ENCODE peak calls at places on chromosomes 11 and 22, in six cellular contexts. F, V, T, H, W and Z are unnamed samples.

GRCh38 chr11:66326261-66327111 is 9.6 kb upstream of the CD248 start:
- DNase-seq in F (no peak), V (no peak), T (no peak), H (no peak), W (no peak), Z (no peak)

GRCh38 chr22:25347752-25348102 is 128.3 kb downstream of the CRYBB2 start:
- DNase-seq in F (no peak), V (no peak), T (no peak), H (no peak), W (no peak), Z (no peak)

GRCh38 chr11:114307524-114308203 is 11.5 kb downstream of the NNMT start:
- DNase-seq in F (peak; percentile 15), V (peak; percentile 75), T (peak; percentile 51), H (peak; percentile 57), W (no peak), Z (peak; percentile 89)

GRCh38 chr11:37108436-37109204 is 510.6 kb upstream of the RAG2 start:
- DNase-seq in F (no peak), V (peak; percentile 23), T (no peak), H (no peak), W (no peak), Z (no peak)

GRCh38 chr22:39518996-39519680 is 1.2 kb upstream of the ATF4 start:
- DNase-seq in F (peak; percentile 29), V (no peak), T (peak; percentile 70), H (no peak), W (peak; percentile 51), Z (no peak)

GRCh38 chr11:47234669-47235075 is 13.9 kb downstream of the ACP2 start:
- DNase-seq in F (peak; percentile 81), V (no peak), T (peak; percentile 94), H (no peak), W (peak; percentile 65), Z (no peak)

GRCh38 chr11:36002196-36002595 is 58.3 kb downstream of the LDLRAD3 start:
- DNase-seq in F (no peak), V (no peak), T (no peak), H (peak; percentile 29), W (no peak), Z (no peak)

GRCh38 chr11:2578006-2578933 is 121.5 kb downstream of the KCNQ1OT1 start:
- DNase-seq in F (no peak), V (no peak), T (peak; percentile 34), H (peak; percentile 1), W (peak; percentile 8), Z (no peak)

GRCh38 chr11:61603667-61604066 is 22.8 kb upstream of the SYT7 start:
- DNase-seq in F (no peak), V (no peak), T (no peak), H (no peak), W (no peak), Z (no peak)

GRCh38 chr11:12120031-12121008 is 9.9 kb downstream of the MICAL2 start:
- DNase-seq in F (no peak), V (no peak), T (no peak), H (no peak), W (no peak), Z (no peak)

GRCh38 chr11:2204361-2205213 is 33.0 kb upstream of the TH start:
- DNase-seq in F (no peak), V (no peak), T (no peak), H (no peak), W (peak; percentile 10), Z (no peak)

GRCh38 chr22:47282851-47283250 is 520.4 kb downstream of the TBC1D22A start:
- DNase-seq in F (no peak), V (no peak), T (no peak), H (no peak), W (no peak), Z (no peak)

GRCh38 chr11:111602865-111603632 is 800 bp downstream of the SIK2 start:
- DNase-seq in F (peak; percentile 42), V (peak; percentile 37), T (peak; percentile 26), H (peak; percentile 7), W (peak; percentile 44), Z (no peak)

GRCh38 chr11:97202613-97203292 is 812.9 kb downstream of the JRKL start:
- DNase-seq in F (no peak), V (no peak), T (no peak), H (no peak), W (no peak), Z (no peak)

GRCh38 chr11:120574881-120575280 is 63.3 kb downstream of the GRIK4 start:
- DNase-seq in F (no peak), V (no peak), T (no peak), H (no peak), W (no peak), Z (no peak)

GRCh38 chr11:119488256-119488995 is 65.5 kb upstream of the THY1 start:
- DNase-seq in F (no peak), V (no peak), T (peak; percentile 14), H (no peak), W (no peak), Z (no peak)

GRCh38 chr11:76248210-76248609 is 41.9 kb upstream of the WNT11 start:
- DNase-seq in F (no peak), V (no peak), T (peak; percentile 38), H (no peak), W (no peak), Z (no peak)

GRCh38 chr11:67006029-67006884 is 16.7 kb upstream of the SYT12 start:
- DNase-seq in F (no peak), V (no peak), T (no peak), H (peak; percentile 10), W (no peak), Z (peak; percentile 77)

GRCh38 chr11:114348200-114349191 is 51.8 kb downstream of the C11orf71 start:
- DNase-seq in F (peak; percentile 30), V (peak; percentile 65), T (peak; percentile 61), H (no peak), W (peak; percentile 49), Z (no peak)

GRCh38 chr22:16989915-16990314 is 18.1 kb downstream of the GAB4 start:
- DNase-seq in F (no peak), V (no peak), T (no peak), H (no peak), W (no peak), Z (no peak)

GRCh38 chr11:67071420-67072284 is 15.0 kb downstream of the RHOD start:
- DNase-seq in F (no peak), V (no peak), T (peak; percentile 87), H (peak; percentile 49), W (peak; percentile 85), Z (peak; percentile 87)

GRCh38 chr11:107713009-107713408 is 1.2 kb upstream of the SLN start:
- DNase-seq in F (no peak), V (no peak), T (no peak), H (no peak), W (no peak), Z (no peak)

GRCh38 chr11:13229675-13230359 is 47.8 kb upstream of the BMAL1 start:
- DNase-seq in F (no peak), V (no peak), T (no peak), H (no peak), W (no peak), Z (no peak)

GRCh38 chr11:27218498-27219038 is 144.4 kb downstream of the CCDC34 start:
- DNase-seq in F (no peak), V (no peak), T (no peak), H (no peak), W (no peak), Z (no peak)

GRCh38 chr11:61645179-61645868 is 34.9 kb upstream of the DAGLA start:
- DNase-seq in F (no peak), V (no peak), T (no peak), H (no peak), W (no peak), Z (no peak)

GRCh38 chr22:46070722-46071450 is 79.4 kb upstream of the PPARA start:
- DNase-seq in F (peak; percentile 59), V (peak; percentile 73), T (peak; percentile 59), H (no peak), W (peak; percentile 68), Z (no peak)

GRCh38 chr11:43930868-43931716 is 11.3 kb upstream of the C11orf96 start:
- DNase-seq in F (no peak), V (no peak), T (no peak), H (no peak), W (no peak), Z (no peak)

GRCh38 chr11:16613401-16614381 is 124.8 kb upstream of the C11orf58 start:
- DNase-seq in F (peak; percentile 78), V (peak; percentile 72), T (peak; percentile 93), H (peak; percentile 77), W (peak; percentile 83), Z (peak; percentile 94)

DNA sequence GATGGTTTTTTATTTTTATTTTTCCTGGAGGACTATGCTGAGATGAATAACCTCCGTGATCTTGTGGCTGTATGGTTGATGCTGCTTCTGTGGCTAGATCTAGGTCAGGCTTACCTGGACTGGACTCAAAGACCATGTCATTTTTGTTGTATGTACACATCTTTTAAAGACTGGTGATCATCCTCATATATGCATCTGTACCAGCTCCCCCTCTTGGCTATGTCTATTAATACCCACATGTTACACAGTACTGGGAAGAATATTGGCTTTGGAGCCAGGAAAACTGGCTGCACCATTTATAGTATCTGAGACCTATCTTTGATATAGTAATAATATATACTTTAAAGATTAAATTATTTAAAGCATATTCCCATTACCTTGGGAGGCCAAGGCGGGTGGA is 18.4 kb upstream of the PITPNB start:
- DNase-seq in F (no peak), V (no peak), T (no peak), H (no peak), W (no peak), Z (no peak)
- TF ChIP-seq CTCF in F (no peak), V (peak; percentile 14), T (no peak), H (no peak), W (no peak), Z (no peak)

GRCh38 chr11:78101073-78101472 is 21.4 kb upstream of the NDUFC2 start:
- DNase-seq in F (no peak), V (no peak), T (no peak), H (no peak), W (no peak), Z (no peak)
- H3K27ac ChIP-seq in F (no peak overlapping the region), V (no peak overlapping the region), T (no peak overlapping the region), H (peak overlapping the region; percentile 47), W (no peak overlapping the region), Z (no peak overlapping the region)

GRCh38 chr11:64743591-64744543 is at the start of gene RASGRP2:
- DNase-seq in F (no peak), V (no peak), T (peak; percentile 85), H (peak; percentile 73), W (peak; percentile 84), Z (peak; percentile 81)

GRCh38 chr11:64746486-64746885 is 2.5 kb upstream of the RASGRP2 start:
- DNase-seq in F (no peak), V (no peak), T (no peak), H (no peak), W (no peak), Z (no peak)

GRCh38 chr11:64744544-64745218 is 739 bp upstream of the RASGRP2 start:
- DNase-seq in F (no peak), V (no peak), T (no peak), H (no peak), W (no peak), Z (no peak)

GRCh38 chr11:64745523-64746328 is 1.8 kb upstream of the RASGRP2 start:
- DNase-seq in F (no peak), V (no peak), T (peak; percentile 79), H (peak; percentile 62), W (peak; percentile 77), Z (peak; percentile 92)

DNA sequence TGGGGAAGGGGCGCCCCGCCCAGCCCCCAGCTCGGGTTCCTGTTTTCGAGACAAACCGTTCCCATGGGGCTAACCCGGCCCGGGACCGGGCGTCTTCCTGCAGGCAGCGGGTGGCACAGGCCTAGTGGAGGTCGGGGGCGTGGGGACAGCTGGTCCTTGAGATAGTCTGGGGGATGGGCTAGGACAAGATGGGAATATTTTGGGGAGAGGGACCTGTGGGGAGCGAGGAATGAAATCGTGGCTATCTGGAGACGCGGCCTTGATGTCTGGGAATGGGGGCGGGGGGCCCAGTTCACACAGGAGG is 1.2 kb upstream of the RASGRP2 start:
- DNase-seq in F (no peak), V (no peak), T (peak; percentile 68), H (peak; percentile 54), W (peak; percentile 81), Z (peak; percentile 80)
- H3K4me1 ChIP-seq in F (peaks cover 9% of the 10 kb centered on the region), V (peaks cover 28% of the 10 kb centered on the region), T (peaks cover 15% of the 10 kb centered on the region), H (peaks cover 32% of the 10 kb centered on the region), W (peaks cover 40% of the 10 kb centered on the region), Z (peaks cover 45% of the 10 kb centered on the region)

GRCh38 chr22:23750744-23751440 is at the start of gene ZNF70:
- DNase-seq in F (peak; percentile 91), V (peak; percentile 88), T (peak; percentile 85), H (peak; percentile 67), W (peak; percentile 93), Z (peak; percentile 82)
- TF ChIP-seq CTCF in F (no peak), V (no peak), T (no peak), H (no peak), W (peak; percentile 30), Z (no peak)